ENCODE peak calls at places on chromosomes 2 and 18, in ten cellular contexts. X is fibroblast of pulmonary artery, D is neural crest cell, V is psoas muscle, N is NCI-H510A, Q is astrocyte of the hippocampus, A is M059J, I is HL-60, W is NCI-H2227 treated with DMSO at 0.1 percent for 48 hours, H is NCI-H2081. S is an unnamed sample.

GRCh38 chr2:13009027-13009426 is 292.3 kb downstream of the TRIB2 start:
- DNase-seq in A (peak; percentile 6), V (no peak), Q (peak; percentile 40), W (no peak), N (no peak), D (no peak), X (peak; percentile 25), H (no peak), I (no peak), S (no peak)

GRCh38 chr2:202989749-202990148 is 24.9 kb upstream of the NBEAL1 start:
- DNase-seq in N (no peak), Q (no peak), D (no peak), I (no peak), H (no peak), V (no peak), X (no peak), W (no peak), A (no peak), S (no peak)

GRCh38 chr2:55672630-55673029 is 21.0 kb downstream of the PNPT1 start:
- DNase-seq in N (no peak), Q (no peak), I (no peak), V (no peak), A (no peak), X (no peak), W (no peak), H (no peak), D (no peak), S (no peak)

GRCh38 chr18:8329186-8329771 is 280.0 kb upstream of the RAB12 start:
- DNase-seq in V (no peak), I (no peak), X (peak; percentile 64), D (no peak), N (no peak), H (no peak), W (no peak), A (peak; percentile 38), Q (no peak), S (no peak)

GRCh38 chr2:239587836-239588235 is 187.0 kb upstream of the HDAC4 start:
- DNase-seq in V (peak; percentile 28), X (no peak), Q (no peak), A (no peak), D (no peak), H (no peak), W (no peak), N (no peak), I (peak; percentile 16), S (no peak)

GRCh38 chr2:11930211-11930761 is 183.9 kb downstream of the LPIN1 start:
- DNase-seq in I (no peak), H (peak; percentile 2), W (no peak), N (no peak), D (no peak), V (no peak), A (no peak), Q (no peak), X (peak; percentile 4), S (no peak)

GRCh38 chr2:40251146-40251545 is 200.7 kb downstream of the SLC8A1 start:
- DNase-seq in H (peak; percentile 89), I (no peak), W (peak; percentile 86), X (peak; percentile 18), Q (peak; percentile 52), V (no peak), D (no peak), A (peak; percentile 45), N (peak; percentile 74), S (peak; percentile 79)

GRCh38 chr2:97757062-97757461 is 43.7 kb downstream of the ZAP70 start:
- DNase-seq in N (no peak), D (no peak), W (no peak), V (no peak), X (no peak), A (no peak), Q (no peak), H (no peak), I (no peak), S (no peak)

GRCh38 chr2:234251326-234252271 is 201.1 kb downstream of the SPP2 start:
- DNase-seq in D (no peak), W (no peak), Q (peak; percentile 98), H (no peak), X (peak; percentile 96), N (no peak), A (peak; percentile 99), I (no peak), V (no peak), S (no peak)

GRCh38 chr18:51006948-51007786 is 22.8 kb upstream of the SMAD4 start:
- DNase-seq in A (no peak), W (no peak), H (no peak), I (no peak), X (no peak), D (no peak), Q (no peak), V (no peak), N (no peak), S (no peak)

GRCh38 chr18:36074435-36074834 is 7.1 kb upstream of the RPRD1A start:
- DNase-seq in H (no peak), V (no peak), W (no peak), I (no peak), D (no peak), X (no peak), N (no peak), A (no peak), Q (no peak), S (no peak)

GRCh38 chr2:37623971-37624897 is 47.2 kb downstream of the CDC42EP3 start:
- DNase-seq in Q (peak; percentile 65), D (no peak), W (no peak), N (no peak), V (no peak), I (no peak), H (no peak), A (peak; percentile 65), X (no peak), S (peak; percentile 77)

GRCh38 chr2:122856696-122857095 is 1101.2 kb downstream of the TSN start:
- DNase-seq in N (no peak), D (no peak), I (no peak), A (no peak), H (peak; percentile 17), Q (no peak), W (no peak), V (no peak), X (no peak), S (no peak)

GRCh38 chr2:111657351-111657975 is 226.5 kb downstream of the ANAPC1 start:
- DNase-seq in V (no peak), Q (no peak), W (no peak), H (no peak), D (no peak), A (no peak), I (no peak), X (no peak), N (no peak), S (no peak)

GRCh38 chr2:176080540-176081355 is 3.0 kb downstream of the EVX2 start:
- DNase-seq in V (no peak), W (no peak), Q (no peak), X (no peak), D (no peak), H (no peak), A (no peak), N (no peak), I (no peak), S (no peak)